ENCODE peak calls at places on chromosomes 12 and 14, in six cellular contexts. I is H1, J is SK-N-SH, H is HepG2, X is K562, R is GM12878. M is an unnamed sample.

GRCh38 chr12:57894577-57895292 is 46.6 kb upstream of the ATP23 start:
- DNase-seq in I (no peak), J (no peak), H (no peak), X (no peak), R (no peak), M (no peak)

GRCh38 chr12:87201598-87201997 is 827.6 kb downstream of the C12orf50 start:
- DNase-seq in I (no peak), J (no peak), H (no peak), X (no peak), R (no peak), M (no peak)

GRCh38 chr12:58443981-58444371 is 476.3 kb downstream of the LRIG3 start:
- DNase-seq in I (no peak), J (no peak), H (no peak), X (no peak), R (no peak), M (no peak)

GRCh38 chr14:105091335-105092123 is 26.3 kb upstream of the GPR132 start:
- DNase-seq in I (no peak), J (no peak), H (peak; percentile 71), X (no peak), R (no peak), M (no peak)

GRCh38 chr12:21918456-21918855 is 22.8 kb downstream of the ABCC9 start:
- DNase-seq in I (no peak), J (no peak), H (no peak), X (no peak), R (no peak), M (no peak)

GRCh38 chr12:48276621-48277020 is 73.5 kb upstream of the OR10AD1 start:
- DNase-seq in I (no peak), J (no peak), H (no peak), X (no peak), R (no peak), M (no peak)

GRCh38 chr14:64865992-64866391 is 13.7 kb downstream of the SPTB start:
- DNase-seq in I (no peak), J (no peak), H (no peak), X (no peak), R (no peak), M (no peak)

GRCh38 chr14:73696466-73697390 is 17.5 kb downstream of the PNMA1 start:
- DNase-seq in I (no peak), J (no peak), H (peak; percentile 10), X (peak; percentile 14), R (peak; percentile 88), M (no peak)

GRCh38 chr12:51760231-51760630 is 88.3 kb downstream of the FIGNL2 start:
- DNase-seq in I (no peak), J (no peak), H (no peak), X (no peak), R (no peak), M (no peak)
- TF ChIP-seq TAF1 in I (no peak), J (no peak), H (no peak), X (no peak), R (no peak), M (no peak)

DNA sequence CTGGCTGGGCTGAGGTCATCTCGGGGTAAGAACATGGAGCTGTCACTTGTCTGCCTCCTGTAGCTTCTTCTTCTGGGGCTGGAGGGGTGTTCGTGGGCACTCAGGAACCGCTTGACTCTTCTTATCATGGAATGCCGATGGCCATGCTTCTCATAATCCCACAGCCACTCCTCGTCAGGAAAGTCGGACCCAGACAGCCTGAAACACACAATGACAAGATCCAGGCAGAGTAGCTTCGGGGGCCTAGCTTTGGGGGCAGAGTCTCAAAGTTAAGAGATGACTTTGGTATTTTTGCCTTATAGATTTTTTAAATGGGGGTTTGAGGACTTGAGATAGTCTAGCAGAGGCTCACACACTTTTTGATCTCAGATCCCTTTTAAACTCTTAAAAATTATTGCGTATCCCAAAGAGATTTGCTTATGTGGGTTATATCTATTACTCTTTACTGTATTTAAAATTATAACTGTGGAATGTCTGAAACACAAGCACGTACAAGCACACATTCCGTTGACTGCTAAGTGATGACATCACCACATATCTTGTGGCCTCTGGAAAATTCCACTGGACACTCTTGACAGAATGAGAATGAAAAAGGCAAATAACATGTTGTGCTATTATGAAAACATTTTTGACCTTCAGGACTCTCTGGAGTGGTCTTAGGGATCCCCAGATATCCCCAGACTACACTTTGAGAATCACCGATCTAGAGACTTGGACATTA is 43.3 kb downstream of the BEST3 start:
- DNase-seq in I (no peak), J (no peak), H (peak; percentile 67), X (no peak), R (no peak), M (no peak)
- TF ChIP-seq TAF1 in I (no peak), J (no peak), H (no peak), X (no peak), R (no peak), M (no peak)

GRCh38 chr14:102517412-102518062 is 8.0 kb upstream of the ANKRD9 start:
- DNase-seq in I (peak; percentile 74), J (no peak), H (no peak), X (no peak), R (no peak), M (no peak)
- TF ChIP-seq TAF1 in I (no peak), J (no peak), H (no peak), X (no peak), R (no peak), M (no peak)

DNA sequence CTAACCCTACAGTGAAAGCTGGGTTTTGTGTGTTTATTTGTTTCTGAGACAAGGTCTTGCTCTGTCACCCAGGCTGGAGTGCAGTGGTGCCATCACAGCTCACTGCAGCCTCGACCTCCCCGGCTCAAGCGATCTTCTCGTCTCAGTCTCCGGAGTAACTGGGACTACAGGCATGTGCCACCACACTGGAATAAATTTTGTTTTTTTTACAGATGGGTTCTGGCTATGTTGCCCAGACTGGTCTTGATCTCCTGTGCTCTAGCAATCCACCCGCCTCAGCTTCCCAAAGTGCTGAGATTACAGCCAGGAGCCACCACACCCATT is 26.4 kb downstream of the TBX3 start:
- DNase-seq in I (no peak), J (no peak), H (no peak), X (no peak), R (no peak), M (no peak)
- TF ChIP-seq TAF1 in I (no peak), J (no peak), H (no peak), X (no peak), R (no peak), M (no peak)